ENCODE peak calls at places on chromosome 14, in eight cellular contexts. S is spleen, X is HCT116, K is body of pancreas, W is HepG2, U is neural progenitor cell, L is HAP-1, M is Peyer's patch. H is an unnamed sample. For H3K4me1, the result is how much of the 10 kb centered on the place peaks cover.

GRCh38 chr14:94320243-94320642 is 2.9 kb downstream of the SERPINA6 start:
- DNase-seq in U (no peak), X (no peak), M (no peak), L (no peak), K (peak), S (no peak), W (peak), H (peak)

GRCh38 chr14:24843494-24843893 is 206.5 kb downstream of the STXBP6 start:
- DNase-seq in X (no peak), M (no peak), W (no peak), S (no peak), U (no peak), K (no peak), L (no peak), H (no peak)

GRCh38 chr14:48527832-48528231 is 852.4 kb upstream of the MDGA2 start:
- DNase-seq in M (no peak), U (no peak), S (no peak), L (no peak), K (no peak), X (no peak), W (no peak), H (no peak)

GRCh38 chr14:77184396-77185092 is 2.9 kb downstream of the TMEM63C start:
- DNase-seq in L (no peak), M (no peak), S (no peak), K (no peak), U (no peak), W (no peak), X (no peak), H (peak)

GRCh38 chr14:24392327-24393098 is 6.3 kb upstream of the NYNRIN start:
- DNase-seq in W (no peak), U (no peak), M (no peak), L (no peak), S (no peak), K (no peak), X (peak), H (peak)

GRCh38 chr14:104878582-104878981 is 13.5 kb downstream of the CEP170B start:
- DNase-seq in M (no peak), S (peak), L (no peak), W (no peak), U (no peak), K (no peak), X (no peak), H (no peak)

GRCh38 chr14:99273025-99273723 is 1.2 kb upstream of the BCL11B start:
- DNase-seq in L (peak), X (no peak), U (peak), M (no peak), S (no peak), W (peak), K (no peak), H (no peak)

GRCh38 chr14:31190220-31190605 is 17.4 kb downstream of the HECTD1 start:
- DNase-seq in M (no peak), L (no peak), S (no peak), U (no peak), K (no peak), W (no peak), X (no peak), H (no peak)

GRCh38 chr14:36748814-36749213 is 87.2 kb downstream of the PAX9 start:
- DNase-seq in K (no peak), M (no peak), W (no peak), U (no peak), S (no peak), X (no peak), L (no peak), H (no peak)

GRCh38 chr14:71665781-71666180 is 266.4 kb upstream of the RGS6 start:
- DNase-seq in M (no peak), W (no peak), L (no peak), S (no peak), U (no peak), X (no peak), K (no peak), H (no peak)

GRCh38 chr14:33842299-33842698 is 108.6 kb downstream of the EGLN3 start:
- DNase-seq in K (no peak), W (no peak), X (no peak), L (peak), S (no peak), M (no peak), U (no peak), H (peak)

DNA sequence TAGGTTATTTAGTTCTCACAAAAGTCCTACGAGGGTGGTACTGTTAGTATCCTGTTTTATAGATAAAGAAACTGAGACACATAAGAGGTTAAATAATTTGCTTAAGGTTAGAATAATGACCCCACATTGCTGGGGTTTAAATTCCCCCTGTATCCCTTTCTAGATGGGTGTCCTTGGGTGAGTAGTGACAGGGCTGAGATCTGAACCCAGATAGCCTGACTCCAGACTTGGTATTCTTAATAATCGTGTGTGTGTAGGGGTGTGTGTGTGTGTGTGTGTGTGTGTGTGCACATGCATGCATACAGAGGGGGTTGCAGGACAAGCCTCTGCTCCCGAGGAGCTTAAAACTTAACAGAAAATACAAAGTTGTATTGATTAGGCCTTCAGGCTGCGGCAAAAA is 96.7 kb upstream of the PSMC1 start:
- DNase-seq in M (no peak), W (no peak), K (no peak), X (no peak), L (no peak), S (no peak), U (no peak), H (no peak)
- H3K4me3 ChIP-seq in M (no peak), W (no peak), K (no peak), X (no peak), L (no peak), S (no peak), U (no peak), H (no peak)

GRCh38 chr14:68563256-68564131 is 229.4 kb downstream of the ZFP36L1 start:
- DNase-seq in L (no peak), X (no peak), K (peak), M (no peak), U (no peak), W (peak), S (no peak), H (peak)
- H3K4me1 ChIP-seq in L (under half), X (half or more), K (half or more), M (under half), U (under half), W (half or more), S (under half), H (under half)

GRCh38 chr14:75399819-75400678 is 27.8 kb upstream of the JDP2 start:
- DNase-seq in X (no peak), L (no peak), M (peak), K (peak), S (peak), U (no peak), W (no peak), H (peak)
- H3K4me3 ChIP-seq in X (no peak), L (no peak), M (no peak), K (no peak), S (no peak), U (no peak), W (no peak), H (no peak)

DNA sequence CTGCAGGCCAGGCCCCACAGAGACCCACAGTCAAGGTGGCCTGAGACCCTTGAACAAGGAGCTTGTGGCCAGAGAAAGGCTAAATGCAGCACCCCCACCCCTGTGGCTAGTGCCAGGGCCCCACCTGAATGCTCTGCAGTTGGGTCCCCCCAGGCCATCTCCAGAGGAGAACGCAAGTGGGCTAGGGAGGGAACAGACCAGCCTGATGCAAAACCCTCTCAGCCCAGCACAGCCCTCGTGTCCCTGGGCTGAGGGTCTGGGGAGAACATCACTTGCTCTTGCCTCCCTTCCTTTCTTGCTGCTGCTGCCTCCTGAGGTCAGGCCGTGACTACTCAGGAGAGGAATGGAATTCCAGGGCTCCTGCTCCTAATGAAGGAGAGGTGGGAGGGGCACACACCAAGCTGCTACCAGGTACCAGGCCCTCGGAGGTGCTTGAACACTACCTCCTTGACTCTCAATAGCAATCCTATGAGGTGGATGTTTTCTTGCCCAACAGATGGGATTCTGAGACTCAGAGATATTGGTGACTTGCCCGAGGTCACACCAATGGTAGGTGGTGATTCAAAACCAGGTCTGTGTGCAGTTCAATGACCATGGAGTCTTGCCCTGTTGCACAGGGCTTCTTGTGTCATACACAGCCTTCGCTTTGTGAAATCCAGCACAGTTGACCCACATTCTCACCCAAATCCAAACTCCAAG is 45.5 kb downstream of the PSMA6 start:
- DNase-seq in L (no peak), K (no peak), W (no peak), M (no peak), X (no peak), S (no peak), U (no peak), H (no peak)
- H3K4me1 ChIP-seq in L (under half), K (half or more), W (half or more), M (half or more), X (half or more), S (half or more), U (under half), H (under half)

GRCh38 chr14:20626274-20626673 is 15.2 kb downstream of the OR6S1 start:
- DNase-seq in U (peak), L (no peak), W (no peak), M (no peak), X (no peak), S (no peak), K (no peak), H (no peak)
- H3K4me3 ChIP-seq in U (peak), L (no peak), W (no peak), M (no peak), X (no peak), S (peak), K (no peak), H (no peak)

DNA sequence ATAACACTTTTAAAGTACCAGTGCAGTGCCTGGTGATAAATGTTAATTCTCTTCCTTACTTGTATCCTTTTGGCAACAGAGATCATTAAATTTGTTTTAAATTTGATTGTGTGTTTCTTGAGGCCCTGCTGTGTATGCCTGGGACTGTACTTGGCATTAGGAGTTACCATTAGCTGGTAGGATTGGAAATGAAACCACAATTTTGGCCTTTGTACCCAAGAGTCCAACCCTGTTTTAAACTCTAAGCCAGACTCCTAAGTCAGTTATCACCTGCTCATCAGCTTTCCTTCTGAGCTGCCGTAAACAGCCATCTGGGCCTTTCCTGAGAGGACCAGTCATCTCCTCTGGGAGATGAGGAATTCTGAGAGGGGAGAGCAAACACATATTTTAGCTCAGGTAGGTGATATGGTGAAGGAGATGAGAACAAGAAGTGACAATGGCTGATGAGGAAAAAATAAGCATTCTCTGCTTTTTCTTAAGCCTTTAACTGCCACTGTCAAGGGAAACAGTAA is 74.3 kb upstream of the SRSF5 start:
- DNase-seq in X (no peak), U (no peak), K (no peak), W (no peak), S (no peak), L (no peak), M (no peak), H (no peak)
- H3K4me1 ChIP-seq in X (under half), U (half or more), K (half or more), W (half or more), S (half or more), L (under half), M (half or more), H (under half)

DNA sequence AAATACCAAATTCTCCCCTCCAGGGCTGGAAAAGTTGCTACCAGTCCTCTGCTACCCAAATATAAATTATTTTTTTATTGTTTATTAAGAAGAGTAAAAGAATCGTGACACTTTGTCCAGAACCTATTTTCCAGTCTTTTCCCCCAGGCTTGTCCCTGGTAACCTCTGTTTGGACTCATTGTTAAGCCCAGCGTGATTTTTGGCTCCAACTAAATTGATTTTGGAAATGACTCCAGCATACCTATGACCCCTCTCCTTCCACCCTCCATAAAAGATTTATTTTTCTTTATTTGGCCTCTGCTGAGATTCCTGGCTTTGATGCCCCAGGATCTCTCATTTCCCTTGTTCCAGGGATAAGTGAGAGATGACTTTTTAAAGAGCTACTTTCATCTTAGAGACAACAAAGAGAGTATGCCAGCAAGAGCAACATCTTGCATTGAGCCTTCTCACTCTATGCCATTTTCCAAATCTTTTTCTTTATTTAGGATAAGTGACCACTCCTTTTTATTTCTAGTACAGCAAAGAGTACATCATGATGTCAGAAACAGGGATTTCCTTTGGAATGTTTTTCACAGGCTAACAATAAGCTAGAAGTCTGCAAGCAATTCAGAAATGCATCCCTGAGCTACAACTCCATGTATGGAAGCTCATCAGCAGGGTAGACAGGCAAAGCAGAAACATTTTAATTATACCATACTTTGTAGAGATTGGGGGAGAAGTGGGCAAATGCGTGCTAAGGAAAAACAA is 75.8 kb downstream of the DAD1 start:
- DNase-seq in L (no peak), K (no peak), M (no peak), S (no peak), U (no peak), X (no peak), W (no peak), H (no peak)
- H3K4me3 ChIP-seq in L (no peak), K (no peak), M (no peak), S (no peak), U (no peak), X (no peak), W (no peak), H (no peak)

GRCh38 chr14:106657460-106657859 is 1131.1 kb downstream of the TMEM121 start:
- DNase-seq in L (no peak), X (no peak), K (peak), M (peak), S (peak), W (no peak), U (no peak), H (no peak)

GRCh38 chr14:106652494-106652893 is 1126.1 kb downstream of the TMEM121 start:
- DNase-seq in W (no peak), K (no peak), M (no peak), S (no peak), L (no peak), U (no peak), X (no peak), H (no peak)
- H3K4me1 ChIP-seq in W (under half), K (under half), M (under half), S (under half), L (under half), U (under half), X (under half), H (under half)

DNA sequence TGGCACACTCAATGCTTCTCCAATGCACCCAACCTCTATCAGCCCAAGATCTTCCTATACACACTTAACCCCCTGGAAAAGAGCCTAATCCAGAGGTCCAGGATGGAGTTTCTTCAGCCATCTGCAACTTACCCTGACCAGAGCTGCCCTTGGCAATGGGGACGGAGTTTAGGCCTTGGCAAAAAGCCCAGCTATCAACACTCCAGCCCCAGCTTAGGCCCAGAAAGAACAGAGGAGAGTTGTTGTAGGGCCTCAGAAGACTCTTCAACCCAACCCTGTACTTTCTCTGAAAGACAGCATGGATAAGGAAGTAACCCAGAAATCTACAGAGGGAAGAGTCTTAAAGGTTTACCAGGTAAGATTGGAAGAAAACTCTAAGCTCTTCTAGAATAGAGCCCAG is 219.3 kb upstream of the PELI2 start:
- DNase-seq in X (no peak), S (no peak), L (no peak), K (no peak), U (no peak), W (no peak), M (no peak), H (no peak)
- H3K4me3 ChIP-seq in X (no peak), S (no peak), L (no peak), K (no peak), U (no peak), W (no peak), M (no peak), H (no peak)

GRCh38 chr14:22570132-22570949 is 18.7 kb downstream of the DAD1 start:
- DNase-seq in W (peak), S (no peak), U (peak), K (peak), L (peak), M (peak), X (peak), H (peak)

GRCh38 chr14:22566845-22567244 is 22.2 kb downstream of the DAD1 start:
- DNase-seq in W (no peak), U (no peak), M (no peak), L (no peak), X (no peak), S (no peak), K (no peak), H (no peak)

GRCh38 chr14:22567437-22567836 is 21.6 kb downstream of the DAD1 start:
- DNase-seq in K (no peak), W (no peak), X (no peak), U (no peak), L (no peak), M (peak), S (no peak), H (no peak)

GRCh38 chr14:22569749-22570131 is 19.3 kb downstream of the DAD1 start:
- DNase-seq in M (no peak), U (no peak), X (no peak), S (no peak), K (no peak), W (no peak), L (no peak), H (no peak)

DNA sequence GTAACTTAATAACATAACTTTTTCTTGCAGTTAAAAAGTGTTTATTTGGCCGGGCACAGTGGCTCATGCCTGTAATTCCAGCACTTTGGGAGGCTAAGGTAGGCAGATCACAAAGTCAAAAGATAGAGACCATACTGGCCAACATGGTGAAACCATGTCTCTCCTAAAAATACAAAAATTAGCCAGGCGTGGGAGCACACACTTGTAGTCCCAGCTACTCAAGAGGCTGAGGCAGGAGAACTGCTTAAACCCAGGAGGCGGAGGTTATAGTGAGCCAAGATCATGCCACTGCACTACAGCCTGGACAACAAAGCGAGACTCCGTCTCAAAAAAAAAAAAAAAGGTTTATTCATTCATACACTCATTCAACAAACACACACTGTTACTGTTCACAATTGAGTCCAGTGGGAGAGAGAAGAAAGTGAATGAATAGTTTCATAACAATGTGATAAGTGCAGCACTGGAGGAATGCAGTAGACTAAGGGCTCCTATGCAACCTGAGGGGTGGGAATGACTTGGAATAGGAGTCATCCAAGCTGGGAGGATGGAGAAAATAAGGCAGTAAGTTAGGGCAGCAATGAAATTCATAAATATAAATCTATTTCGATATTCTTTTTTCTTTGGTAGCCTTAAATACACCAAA is 19.8 kb downstream of the DAD1 start:
- DNase-seq in U (no peak), X (no peak), M (no peak), W (no peak), L (no peak), K (no peak), S (no peak), H (no peak)
- H3K4me1 ChIP-seq in U (under half), X (under half), M (under half), W (under half), L (under half), K (under half), S (half or more), H (under half)